ENCODE peak calls at places on chromosome 10, in ten cellular contexts. N is tibial artery, Z is endothelial cell, W is hypothalamus, J is fibroblast of the aortic adventitia, D is brain microvascular endothelial cell, E is cardiac septum, Q is stromal cell of bone marrow, R is iris pigment epithelial cell, F is RPMI7951. S is an unnamed sample.

GRCh38 chr10:86263907-86264306 is 102.7 kb downstream of the GRID1 start:
- DNase-seq in N (peak), Z (no peak), W (no peak), J (no peak), D (no peak), E (peak), Q (no peak), R (no peak), F (no peak), S (no peak)

GRCh38 chr10:31605846-31606543 is 287.0 kb downstream of the ZEB1 start:
- DNase-seq in N (no peak), Z (no peak), W (no peak), J (peak), D (no peak), E (no peak), Q (no peak), R (no peak), F (no peak), S (no peak)

GRCh38 chr10:63520463-63521388 is 475 bp upstream of the REEP3 start:
- DNase-seq in N (peak), Z (peak), W (no peak), J (peak), D (peak), E (peak), Q (peak), R (peak), F (peak), S (no peak)

GRCh38 chr10:78508955-78509354 is 475.3 kb downstream of the RPS24 start:
- DNase-seq in N (no peak), Z (no peak), W (no peak), J (no peak), D (no peak), E (no peak), Q (no peak), R (no peak), F (no peak), S (no peak)

GRCh38 chr10:70478191-70479160 is at the start of gene PALD1:
- DNase-seq in N (peak), Z (peak), W (no peak), J (peak), D (no peak), E (peak), Q (no peak), R (peak), F (peak), S (no peak)

GRCh38 chr10:31749981-31750850 is 178.4 kb downstream of the ARHGAP12 start:
- DNase-seq in N (peak), Z (no peak), W (no peak), J (no peak), D (no peak), E (no peak), Q (no peak), R (peak), F (peak), S (no peak)

GRCh38 chr10:324593-324992 is 189.3 kb downstream of the ZMYND11 start:
- DNase-seq in N (no peak), Z (no peak), W (no peak), J (no peak), D (no peak), E (peak), Q (no peak), R (no peak), F (no peak), S (no peak)

GRCh38 chr10:95266674-95267095 is 24.1 kb downstream of the PDLIM1 start:
- DNase-seq in N (no peak), Z (no peak), W (no peak), J (peak), D (peak), E (no peak), Q (no peak), R (peak), F (peak), S (peak)

GRCh38 chr10:10053051-10053450 is 964.6 kb upstream of the CELF2 start:
- DNase-seq in N (no peak), Z (no peak), W (no peak), J (no peak), D (no peak), E (no peak), Q (no peak), R (no peak), F (no peak), S (no peak)

GRCh38 chr10:94006591-94007550 is 13.1 kb downstream of the PLCE1 start:
- DNase-seq in N (no peak), Z (no peak), W (no peak), J (peak), D (peak), E (no peak), Q (peak), R (peak), F (no peak), S (peak)

GRCh38 chr10:79471776-79472175 is 26.4 kb upstream of the ZCCHC24 start:
- DNase-seq in N (peak), Z (no peak), W (no peak), J (no peak), D (no peak), E (no peak), Q (no peak), R (no peak), F (no peak), S (no peak)

GRCh38 chr10:75197906-75198305 is 12.7 kb upstream of the VDAC2 start:
- DNase-seq in N (peak), Z (no peak), W (no peak), J (no peak), D (no peak), E (no peak), Q (no peak), R (no peak), F (peak), S (no peak)

GRCh38 chr10:13978844-13979227 is 351.9 kb downstream of the FRMD4A start:
- DNase-seq in N (no peak), Z (no peak), W (no peak), J (no peak), D (no peak), E (no peak), Q (no peak), R (no peak), F (no peak), S (no peak)

S was measured in non-pigmented ciliary epithelial cell.